ENCODE peak calls at places on chromosomes 1 and 21, in seven cellular contexts. One of them, this sample, is unnamed.

GRCh38 chr1:72586023-72586685 is 303.8 kb upstream of the NEGR1 start:
- DNase-seq in tibial artery: no peak
- DNase-seq in ascending aorta: no peak
- DNase-seq in HCT116: no peak
- DNase-seq in heart right ventricle: no peak
- DNase-seq in uterus: no peak
- DNase-seq in aorta: no peak
- DNase-seq in this sample: no peak

GRCh38 chr1:112722601-112723510 is 7.7 kb upstream of the PPM1J start:
- DNase-seq in tibial artery: peak; percentile 61
- DNase-seq in ascending aorta: no peak
- DNase-seq in HCT116: no peak
- DNase-seq in heart right ventricle: no peak
- DNase-seq in uterus: peak; percentile 49
- DNase-seq in aorta: no peak
- DNase-seq in this sample: no peak

GRCh38 chr1:14857436-14858195 is 259.1 kb downstream of the KAZN start:
- DNase-seq in tibial artery: no peak
- DNase-seq in ascending aorta: no peak
- DNase-seq in HCT116: no peak
- DNase-seq in heart right ventricle: no peak
- DNase-seq in uterus: no peak
- DNase-seq in aorta: no peak
- DNase-seq in this sample: no peak

GRCh38 chr1:115041654-115042053 is 12.0 kb downstream of the TSHB start:
- DNase-seq in tibial artery: no peak
- DNase-seq in ascending aorta: no peak
- DNase-seq in HCT116: peak; percentile 46
- DNase-seq in heart right ventricle: no peak
- DNase-seq in uterus: no peak
- DNase-seq in aorta: no peak
- DNase-seq in this sample: no peak

GRCh38 chr1:206081811-206082210 is 28.8 kb downstream of the RHEX start:
- DNase-seq in tibial artery: no peak
- DNase-seq in ascending aorta: no peak
- DNase-seq in HCT116: no peak
- DNase-seq in heart right ventricle: no peak
- DNase-seq in uterus: no peak
- DNase-seq in aorta: no peak
- DNase-seq in this sample: no peak

GRCh38 chr1:243267346-243268283 is 11.8 kb downstream of the SDCCAG8 start:
- DNase-seq in tibial artery: no peak
- DNase-seq in ascending aorta: no peak
- DNase-seq in HCT116: no peak
- DNase-seq in heart right ventricle: no peak
- DNase-seq in uterus: no peak
- DNase-seq in aorta: no peak
- DNase-seq in this sample: peak; percentile 87

GRCh38 chr1:236508593-236509027 is 15.2 kb upstream of the LGALS8 start:
- DNase-seq in tibial artery: no peak
- DNase-seq in ascending aorta: no peak
- DNase-seq in HCT116: no peak
- DNase-seq in heart right ventricle: no peak
- DNase-seq in uterus: no peak
- DNase-seq in aorta: no peak
- DNase-seq in this sample: no peak

GRCh38 chr1:232493869-232494268 is 136.1 kb downstream of the SIPA1L2 start:
- DNase-seq in tibial artery: no peak
- DNase-seq in ascending aorta: no peak
- DNase-seq in HCT116: no peak
- DNase-seq in heart right ventricle: no peak
- DNase-seq in uterus: no peak
- DNase-seq in aorta: no peak
- DNase-seq in this sample: no peak

GRCh38 chr1:232462200-232462599 is 167.7 kb downstream of the SIPA1L2 start:
- DNase-seq in tibial artery: no peak
- DNase-seq in ascending aorta: no peak
- DNase-seq in HCT116: no peak
- DNase-seq in heart right ventricle: no peak
- DNase-seq in uterus: no peak
- DNase-seq in aorta: no peak
- DNase-seq in this sample: no peak

GRCh38 chr21:42818328-42818749 is 61.0 kb downstream of the WDR4 start:
- DNase-seq in tibial artery: peak; percentile 74
- DNase-seq in ascending aorta: no peak
- DNase-seq in HCT116: peak; percentile 33
- DNase-seq in heart right ventricle: peak; percentile 23
- DNase-seq in uterus: peak; percentile 52
- DNase-seq in aorta: peak; percentile 71
- DNase-seq in this sample: peak; percentile 81

GRCh38 chr1:39585933-39586332 is 9.3 kb upstream of the PABPC4 start:
- DNase-seq in tibial artery: no peak
- DNase-seq in ascending aorta: no peak
- DNase-seq in HCT116: no peak
- DNase-seq in heart right ventricle: no peak
- DNase-seq in uterus: no peak
- DNase-seq in aorta: no peak
- DNase-seq in this sample: peak; percentile 36

GRCh38 chr1:101846820-101847219 is 149.9 kb downstream of the OLFM3 start:
- DNase-seq in tibial artery: no peak
- DNase-seq in ascending aorta: no peak
- DNase-seq in HCT116: no peak
- DNase-seq in heart right ventricle: no peak
- DNase-seq in uterus: no peak
- DNase-seq in aorta: no peak
- DNase-seq in this sample: peak; percentile 34

GRCh38 chr1:183739640-183740385 is 65.1 kb upstream of the RGL1 start:
- DNase-seq in tibial artery: no peak
- DNase-seq in ascending aorta: no peak
- DNase-seq in HCT116: no peak
- DNase-seq in heart right ventricle: peak; percentile 36
- DNase-seq in uterus: no peak
- DNase-seq in aorta: no peak
- DNase-seq in this sample: no peak

GRCh38 chr1:67612690-67613322 is 72.2 kb upstream of the GADD45A start:
- DNase-seq in tibial artery: no peak
- DNase-seq in ascending aorta: no peak
- DNase-seq in HCT116: no peak
- DNase-seq in heart right ventricle: peak; percentile 35
- DNase-seq in uterus: peak; percentile 30
- DNase-seq in aorta: peak; percentile 60
- DNase-seq in this sample: no peak

GRCh38 chr1:6603851-6604558 is 1.3 kb upstream of the KLHL21 start:
- DNase-seq in tibial artery: peak; percentile 94
- DNase-seq in ascending aorta: peak; percentile 59
- DNase-seq in HCT116: no peak
- DNase-seq in heart right ventricle: peak; percentile 84
- DNase-seq in uterus: peak; percentile 80
- DNase-seq in aorta: peak; percentile 90
- DNase-seq in this sample: peak; percentile 81

DNA sequence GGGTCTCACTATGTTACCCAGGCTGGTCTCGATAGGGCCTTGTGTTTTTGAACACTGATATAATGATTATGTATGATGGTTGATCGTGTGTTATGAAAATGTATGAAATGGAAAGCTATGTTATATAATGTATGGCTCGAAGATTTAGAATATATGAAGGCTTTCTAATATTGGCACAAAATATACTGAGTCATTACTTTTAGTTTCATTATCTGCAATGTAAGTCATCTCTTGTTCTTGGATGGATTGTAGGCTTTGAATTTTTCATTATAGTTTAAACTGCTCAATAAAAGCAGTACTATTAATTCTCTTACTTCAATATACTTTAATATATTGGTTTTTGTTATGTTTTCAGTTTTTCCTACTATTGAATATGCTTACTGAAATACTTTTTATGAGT is 10.1 kb downstream of the FMN2 start:
- DNase-seq in tibial artery: no peak
- DNase-seq in ascending aorta: no peak
- DNase-seq in HCT116: no peak
- DNase-seq in heart right ventricle: no peak
- DNase-seq in uterus: no peak
- DNase-seq in aorta: no peak
- DNase-seq in this sample: no peak
- H3K4me1 ChIP-seq in tibial artery: no peaks in the 10 kb centered on the region
- H3K4me1 ChIP-seq in ascending aorta: no peaks in the 10 kb centered on the region
- H3K4me1 ChIP-seq in HCT116: no peaks in the 10 kb centered on the region
- H3K4me1 ChIP-seq in heart right ventricle: no peaks in the 10 kb centered on the region
- H3K4me1 ChIP-seq in uterus: no peaks in the 10 kb centered on the region
- H3K4me1 ChIP-seq in aorta: no peaks in the 10 kb centered on the region
- H3K4me1 ChIP-seq in this sample: no peaks in the 10 kb centered on the region

GRCh38 chr21:45236481-45236880 is 51.2 kb downstream of the POFUT2 start:
- DNase-seq in tibial artery: peak; percentile 57
- DNase-seq in ascending aorta: no peak
- DNase-seq in HCT116: no peak
- DNase-seq in heart right ventricle: no peak
- DNase-seq in uterus: no peak
- DNase-seq in aorta: no peak
- DNase-seq in this sample: no peak

GRCh38 chr21:45234906-45235305 is 52.8 kb downstream of the POFUT2 start:
- DNase-seq in tibial artery: peak; percentile 47
- DNase-seq in ascending aorta: no peak
- DNase-seq in HCT116: no peak
- DNase-seq in heart right ventricle: no peak
- DNase-seq in uterus: no peak
- DNase-seq in aorta: no peak
- DNase-seq in this sample: no peak

GRCh38 chr21:45241357-45241756 is 46.3 kb downstream of the POFUT2 start:
- DNase-seq in tibial artery: no peak
- DNase-seq in ascending aorta: no peak
- DNase-seq in HCT116: no peak
- DNase-seq in heart right ventricle: no peak
- DNase-seq in uterus: no peak
- DNase-seq in aorta: no peak
- DNase-seq in this sample: no peak

GRCh38 chr21:45234127-45234526 is 53.6 kb downstream of the POFUT2 start:
- DNase-seq in tibial artery: peak; percentile 35
- DNase-seq in ascending aorta: no peak
- DNase-seq in HCT116: no peak
- DNase-seq in heart right ventricle: no peak
- DNase-seq in uterus: no peak
- DNase-seq in aorta: no peak
- DNase-seq in this sample: no peak

GRCh38 chr21:45235488-45235887 is 52.2 kb downstream of the POFUT2 start:
- DNase-seq in tibial artery: no peak
- DNase-seq in ascending aorta: no peak
- DNase-seq in HCT116: no peak
- DNase-seq in heart right ventricle: no peak
- DNase-seq in uterus: no peak
- DNase-seq in aorta: no peak
- DNase-seq in this sample: no peak
- H3K4me3 ChIP-seq in tibial artery: no peak overlapping the region
- H3K4me3 ChIP-seq in ascending aorta: no peak overlapping the region
- H3K4me3 ChIP-seq in HCT116: no peak overlapping the region
- H3K4me3 ChIP-seq in heart right ventricle: no peak overlapping the region
- H3K4me3 ChIP-seq in uterus: no peak overlapping the region
- H3K4me3 ChIP-seq in aorta: no peak overlapping the region
- H3K4me3 ChIP-seq in this sample: no peak overlapping the region

GRCh38 chr1:37477946-37478345 is 3.6 kb downstream of the ZC3H12A start:
- DNase-seq in tibial artery: no peak
- DNase-seq in ascending aorta: no peak
- DNase-seq in HCT116: no peak
- DNase-seq in heart right ventricle: no peak
- DNase-seq in uterus: no peak
- DNase-seq in aorta: no peak
- DNase-seq in this sample: no peak

GRCh38 chr1:37479255-37480124 is 5.1 kb downstream of the ZC3H12A start:
- DNase-seq in tibial artery: peak; percentile 97
- DNase-seq in ascending aorta: peak; percentile 97
- DNase-seq in HCT116: peak; percentile 67
- DNase-seq in heart right ventricle: peak; percentile 64
- DNase-seq in uterus: peak; percentile 87
- DNase-seq in aorta: peak; percentile 91
- DNase-seq in this sample: peak; percentile 97

GRCh38 chr1:37477198-37477931 is 3.0 kb downstream of the ZC3H12A start:
- DNase-seq in tibial artery: no peak
- DNase-seq in ascending aorta: peak; percentile 57
- DNase-seq in HCT116: no peak
- DNase-seq in heart right ventricle: no peak
- DNase-seq in uterus: no peak
- DNase-seq in aorta: peak; percentile 76
- DNase-seq in this sample: peak; percentile 84

GRCh38 chr1:37478890-37479254 is 4.5 kb downstream of the ZC3H12A start:
- DNase-seq in tibial artery: no peak
- DNase-seq in ascending aorta: no peak
- DNase-seq in HCT116: no peak
- DNase-seq in heart right ventricle: no peak
- DNase-seq in uterus: no peak
- DNase-seq in aorta: no peak
- DNase-seq in this sample: no peak

DNA sequence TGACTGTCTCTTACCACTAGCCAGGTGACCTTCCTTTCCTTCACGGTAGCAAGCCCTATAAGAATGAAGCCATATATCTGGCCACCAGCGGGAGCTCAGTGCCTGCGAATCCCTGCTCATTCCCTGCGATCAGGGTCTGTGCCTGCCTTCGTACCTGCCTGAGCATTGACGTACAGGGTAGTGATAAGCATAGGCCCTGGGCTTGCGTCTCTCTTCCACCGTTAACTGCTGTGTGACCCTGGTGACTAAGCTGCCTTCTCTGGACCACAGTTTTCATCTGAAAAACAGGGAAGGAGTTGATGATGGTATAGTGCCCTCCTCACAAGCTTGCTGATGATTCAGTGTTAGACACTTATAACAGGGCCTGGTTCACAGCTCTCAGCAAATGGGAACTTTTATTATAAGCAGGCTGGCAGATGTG is 4.1 kb downstream of the ZC3H12A start:
- DNase-seq in tibial artery: no peak
- DNase-seq in ascending aorta: no peak
- DNase-seq in HCT116: no peak
- DNase-seq in heart right ventricle: no peak
- DNase-seq in uterus: no peak
- DNase-seq in aorta: no peak
- DNase-seq in this sample: no peak
- H3K4me1 ChIP-seq in tibial artery: peaks cover 60% of the 10 kb centered on the region
- H3K4me1 ChIP-seq in ascending aorta: peaks cover 29% of the 10 kb centered on the region
- H3K4me1 ChIP-seq in HCT116: peaks cover 72% of the 10 kb centered on the region
- H3K4me1 ChIP-seq in heart right ventricle: peaks cover 66% of the 10 kb centered on the region
- H3K4me1 ChIP-seq in uterus: peaks cover 14% of the 10 kb centered on the region
- H3K4me1 ChIP-seq in aorta: no peaks in the 10 kb centered on the region
- H3K4me1 ChIP-seq in this sample: peaks cover 70% of the 10 kb centered on the region

DNA sequence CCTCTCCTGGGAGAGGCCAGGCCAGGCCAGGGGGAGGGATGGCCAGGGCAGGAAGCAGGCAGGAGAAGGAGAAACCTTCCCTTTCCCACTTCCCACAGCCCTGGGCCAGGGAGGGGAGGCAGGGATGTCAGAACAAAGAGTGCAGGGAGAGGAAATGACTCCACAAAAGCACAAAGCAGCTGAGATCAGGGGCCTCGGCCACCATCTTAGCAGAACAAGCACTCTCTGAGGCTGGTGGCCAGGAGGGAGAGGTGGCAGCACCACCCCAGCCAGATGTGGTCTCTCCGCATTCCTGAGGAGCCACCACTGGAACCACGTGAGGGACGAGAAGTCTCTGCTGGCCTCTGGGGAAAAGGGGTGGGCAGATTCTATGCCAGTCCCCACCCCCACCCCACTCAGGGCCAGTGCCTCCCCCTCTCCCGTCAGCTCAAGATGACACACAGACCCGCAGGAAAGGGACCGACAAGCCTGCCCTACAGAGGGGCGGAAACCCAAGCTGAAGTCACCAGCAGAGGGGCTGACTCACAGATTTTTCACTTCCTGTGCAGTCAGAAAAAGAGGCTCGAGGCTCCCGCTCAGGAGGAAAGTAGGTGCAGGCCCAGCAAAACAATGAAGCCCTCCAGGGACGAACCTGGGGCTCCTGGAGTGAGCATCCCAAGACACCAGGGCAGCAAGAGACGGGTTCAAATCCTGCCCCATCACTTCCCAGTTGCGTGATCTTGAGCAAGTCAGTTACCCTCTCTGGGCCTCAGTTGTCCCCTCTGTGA is 24.1 kb upstream of the ALDH4A1 start:
- DNase-seq in tibial artery: peak; percentile 89
- DNase-seq in ascending aorta: peak; percentile 83
- DNase-seq in HCT116: peak; percentile 93
- DNase-seq in heart right ventricle: peak; percentile 85
- DNase-seq in uterus: no peak
- DNase-seq in aorta: peak; percentile 92
- DNase-seq in this sample: no peak
- H3K4me3 ChIP-seq in tibial artery: no peak overlapping the region
- H3K4me3 ChIP-seq in ascending aorta: peak overlapping the region; percentile 30
- H3K4me3 ChIP-seq in HCT116: peak overlapping the region; percentile 43
- H3K4me3 ChIP-seq in heart right ventricle: no peak overlapping the region
- H3K4me3 ChIP-seq in uterus: no peak overlapping the region
- H3K4me3 ChIP-seq in aorta: no peak overlapping the region
- H3K4me3 ChIP-seq in this sample: peak overlapping the region; percentile 19

This sample was measured in upper lobe of right lung.